ENCODE peak calls at places on chromosomes 12 and 14, in five cellular contexts. J is psoas muscle, U is heart left ventricle, P is GM03348, N is HFFc6. T is an unnamed sample.

GRCh38 chr12:72313757-72314270 is 41.6 kb downstream of the TRHDE start:
- DNase-seq in J (no peak), U (no peak), P (no peak), N (no peak), T (no peak)

GRCh38 chr12:122080149-122081107 is 1.9 kb downstream of the MLXIP start:
- DNase-seq in J (peak; percentile 79), U (peak; percentile 66), P (peak; percentile 84), N (peak; percentile 76), T (no peak)

GRCh38 chr12:48764521-48764920 is 24.4 kb downstream of the ADCY6 start:
- DNase-seq in J (no peak), U (no peak), P (no peak), N (no peak), T (no peak)

GRCh38 chr14:105168496-105168978 is at the start of gene JAG2:
- DNase-seq in J (peak; percentile 86), U (peak; percentile 76), P (peak; percentile 58), N (no peak), T (no peak)

GRCh38 chr14:84029246-84029645 is 1500.7 kb upstream of the FLRT2 start:
- DNase-seq in J (no peak), U (no peak), P (no peak), N (no peak), T (no peak)

GRCh38 chr12:14403711-14404164 is 38.3 kb downstream of the ATF7IP start:
- DNase-seq in J (no peak), U (peak; percentile 53), P (peak; percentile 56), N (peak; percentile 75), T (no peak)

GRCh38 chr14:90758959-90759358 is 57.3 kb downstream of the TTC7B start:
- DNase-seq in J (peak; percentile 79), U (peak; percentile 76), P (peak; percentile 63), N (no peak), T (peak; percentile 83)

GRCh38 chr14:50230601-50231474 is 540 bp downstream of the SOS2 start:
- DNase-seq in J (peak; percentile 81), U (peak; percentile 68), P (peak; percentile 66), N (peak; percentile 29), T (peak; percentile 80)

GRCh38 chr12:77122236-77122635 is 56.9 kb upstream of the E2F7 start:
- DNase-seq in J (no peak), U (no peak), P (peak; percentile 62), N (peak; percentile 94), T (no peak)

GRCh38 chr12:46516933-46517578 is 144.5 kb upstream of the SLC38A2 start:
- DNase-seq in J (no peak), U (no peak), P (no peak), N (no peak), T (no peak)

GRCh38 chr14:51527073-51527472 is 124.6 kb upstream of the FRMD6 start:
- DNase-seq in J (no peak), U (no peak), P (no peak), N (peak; percentile 68), T (no peak)

GRCh38 chr12:24363177-24363754 is 413.8 kb upstream of the SOX5 start:
- DNase-seq in J (no peak), U (no peak), P (no peak), N (no peak), T (no peak)

GRCh38 chr14:68248481-68249255 is 429.1 kb downstream of the RAD51B start:
- DNase-seq in J (peak; percentile 79), U (peak; percentile 32), P (peak; percentile 69), N (peak; percentile 53), T (no peak)

GRCh38 chr14:33788116-33788515 is 162.8 kb downstream of the EGLN3 start:
- DNase-seq in J (no peak), U (no peak), P (no peak), N (no peak), T (no peak)

GRCh38 chr14:63604626-63605025 is 37.0 kb downstream of the WDR89 start:
- DNase-seq in J (no peak), U (no peak), P (no peak), N (no peak), T (no peak)

GRCh38 chr14:63454863-63455622 is 88.1 kb downstream of the PPP2R5E start:
- DNase-seq in J (no peak), U (no peak), P (peak; percentile 29), N (peak; percentile 18), T (no peak)

GRCh38 chr14:74906923-74907620 is 16.0 kb downstream of the RPS6KL1 start:
- DNase-seq in J (peak; percentile 74), U (no peak), P (no peak), N (no peak), T (no peak)

GRCh38 chr14:55350461-55350860 is 61.2 kb downstream of the ATG14 start:
- DNase-seq in J (no peak), U (no peak), P (no peak), N (no peak), T (no peak)

GRCh38 chr12:39620664-39621658 is 1.4 kb upstream of the ABCD2 start:
- DNase-seq in J (no peak), U (no peak), P (no peak), N (no peak), T (no peak)

GRCh38 chr12:25583545-25583944 is 30.5 kb upstream of the LMNTD1 start:
- DNase-seq in J (no peak), U (peak; percentile 14), P (no peak), N (no peak), T (no peak)

T was measured in cardiac septum.